ENCODE peak calls at places on chromosome X, in nine cellular contexts. I is activated naive CD4-positive, alpha-beta T cell treated with anti-CD3 and anti-CD28 coated beads, Interleukin-2, amount 10 ng/mL, durations not matched to agents 7 days and 5 days; P is amygdala; U is cerebellar nuclear complex; Z is sigmoid colon; H is naive B cell; B is tibial nerve; D is ACHN; Q is hippocampal formation. N is an unnamed sample.

GRCh38 chrX:16772460-16772859 is 13.8 kb upstream of the TXLNG start:
- DNase-seq in H (no peak), Q (no peak), U (no peak), P (no peak), D (no peak), Z (no peak), I (no peak), B (no peak), N (no peak)

GRCh38 chrX:66200855-66201795 is 37.1 kb downstream of the HEPH start:
- DNase-seq in Z (no peak), B (no peak), D (peak), Q (peak), P (no peak), I (no peak), H (no peak), U (no peak), N (no peak)

GRCh38 chrX:97021680-97022079 is 138.0 kb downstream of the RPA4 start:
- DNase-seq in D (no peak), B (no peak), Q (no peak), U (no peak), P (no peak), H (no peak), I (no peak), Z (no peak), N (no peak)

GRCh38 chrX:10414872-10415703 is 205.3 kb downstream of the MID1 start:
- DNase-seq in I (no peak), D (peak), B (no peak), U (no peak), Z (no peak), Q (no peak), P (no peak), H (no peak), N (no peak)

GRCh38 chrX:63350979-63351616 is at the start of gene SPIN4:
- DNase-seq in P (peak), U (peak), Z (peak), H (peak), D (peak), Q (peak), I (peak), B (peak), N (peak)

GRCh38 chrX:153763989-153764755 is at the start of gene PLXNB3:
- DNase-seq in Z (peak), B (peak), H (peak), U (peak), Q (peak), P (peak), D (peak), I (peak), N (peak)

GRCh38 chrX:132390817-132391216 is 98.0 kb downstream of the MBNL3 start:
- DNase-seq in B (no peak), D (no peak), Z (no peak), H (no peak), U (no peak), Q (no peak), I (no peak), P (no peak), N (no peak)

GRCh38 chrX:69312141-69312670 is 147.0 kb upstream of the PJA1 start:
- DNase-seq in I (no peak), Q (no peak), Z (no peak), U (no peak), D (no peak), P (no peak), B (no peak), H (no peak), N (no peak)

GRCh38 chrX:47178337-47178736 is 15.3 kb upstream of the UBA1 start:
- DNase-seq in U (no peak), Q (no peak), D (no peak), I (no peak), P (no peak), Z (peak), B (no peak), H (no peak), N (no peak)

GRCh38 chrX:51461053-51462050 is 35.0 kb downstream of the NUDT11 start:
- DNase-seq in D (peak), B (peak), U (no peak), I (peak), P (no peak), H (peak), Z (no peak), Q (peak), N (no peak)